ENCODE peak calls at places on chromosomes 4 and X, in four cellular contexts. Q is breast epithelium, L is endothelial cell, G is coronary artery. T is an unnamed sample.

GRCh38 chr4:37447886-37448285 is 203.3 kb downstream of the NWD2 start:
- DNase-seq in Q (no peak), L (no peak), G (no peak), T (no peak)

GRCh38 chr4:80173387-80173786 is 23.9 kb upstream of the PRDM8 start:
- DNase-seq in Q (no peak), L (no peak), G (no peak), T (no peak)

GRCh38 chr4:53281438-53281837 is 84.4 kb downstream of the SCFD2 start:
- DNase-seq in Q (no peak), L (no peak), G (no peak), T (no peak)

GRCh38 chrX:105696870-105697269 is 125.5 kb upstream of the NRK start:
- DNase-seq in Q (no peak), L (no peak), G (no peak), T (no peak)

GRCh38 chr4:177239878-177240277 is 69.8 kb upstream of the NEIL3 start:
- DNase-seq in Q (no peak), L (no peak), G (no peak), T (peak)

GRCh38 chr4:165207431-165208321 is at the start of gene KLHL2:
- DNase-seq in Q (peak), L (peak), G (peak), T (peak)

GRCh38 chr4:37964734-37965457 is 4.7 kb downstream of the PTTG2 start:
- DNase-seq in Q (no peak), L (no peak), G (no peak), T (no peak)

GRCh38 chrX:106902684-106903083 is 457 bp downstream of the RIPPLY1 start:
- DNase-seq in Q (no peak), L (no peak), G (no peak), T (no peak)

GRCh38 chrX:123859409-123859827 is 435 bp upstream of the XIAP start:
- DNase-seq in Q (no peak), L (no peak), G (no peak), T (peak)

GRCh38 chr4:3880595-3881120 is 114.5 kb downstream of the ADRA2C start:
- DNase-seq in Q (peak), L (peak), G (peak), T (peak)

GRCh38 chr4:101175896-101176676 is 171.2 kb downstream of the PPP3CA start:
- DNase-seq in Q (no peak), L (no peak), G (no peak), T (no peak)

GRCh38 chr4:1278336-1278670 is 11.4 kb upstream of the MAEA start:
- DNase-seq in Q (no peak), L (no peak), G (peak), T (no peak)

GRCh38 chr4:67765401-67765800 is 11.2 kb upstream of the GNRHR start:
- DNase-seq in Q (no peak), L (no peak), G (no peak), T (no peak)

GRCh38 chr4:2871466-2871865 is 27.8 kb downstream of the ADD1 start:
- DNase-seq in Q (no peak), L (no peak), G (no peak), T (no peak)

GRCh38 chr4:54657556-54658313 is at the start of gene KIT:
- DNase-seq in Q (no peak), L (peak), G (no peak), T (peak)

GRCh38 chrX:49183701-49184281 is 2.4 kb downstream of the PRICKLE3 start:
- DNase-seq in Q (no peak), L (no peak), G (no peak), T (no peak)

GRCh38 chrX:1466971-1467561 is 14.4 kb upstream of the ASMTL start:
- DNase-seq in Q (no peak), L (no peak), G (peak), T (no peak)

GRCh38 chrX:1466232-1466661 is 13.5 kb upstream of the ASMTL start:
- DNase-seq in Q (no peak), L (no peak), G (peak), T (no peak)

GRCh38 chrX:1465261-1466231 is 12.8 kb upstream of the ASMTL start:
- DNase-seq in Q (no peak), L (no peak), G (peak), T (no peak)

GRCh38 chrX:1464282-1465131 is 11.8 kb upstream of the ASMTL start:
- DNase-seq in Q (no peak), L (no peak), G (peak), T (no peak)

DNA sequence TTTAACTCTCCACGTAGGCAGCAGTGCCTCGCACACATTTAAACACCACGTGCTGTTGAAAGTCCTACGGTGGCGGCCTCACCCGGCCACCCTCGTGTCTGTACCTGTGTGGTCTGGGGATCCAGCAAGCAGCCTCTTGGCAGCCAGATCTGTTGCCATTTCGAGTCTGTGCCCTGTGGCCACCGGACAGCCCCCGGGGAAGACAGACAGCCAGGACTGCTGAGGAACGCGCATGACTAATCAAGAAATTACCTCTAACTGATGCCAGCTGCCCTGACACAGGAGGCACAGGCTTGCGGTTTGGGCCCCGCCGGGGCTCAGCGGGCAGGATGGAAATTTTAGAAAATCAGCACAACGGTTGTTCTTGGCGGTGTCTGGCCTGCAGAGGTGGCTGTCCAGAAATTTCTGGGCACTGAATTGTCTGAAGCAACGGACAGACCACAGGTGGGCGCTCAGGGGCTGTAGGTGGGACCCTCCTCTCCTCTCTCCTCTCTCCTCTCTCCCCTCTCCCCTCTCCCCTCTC is 15.6 kb upstream of the ASMTL start:
- DNase-seq in Q (no peak), L (no peak), G (peak), T (no peak)
- TF ChIP-seq CTCF in Q (no peak), L (no peak), G (no peak), T (no peak)

DNA sequence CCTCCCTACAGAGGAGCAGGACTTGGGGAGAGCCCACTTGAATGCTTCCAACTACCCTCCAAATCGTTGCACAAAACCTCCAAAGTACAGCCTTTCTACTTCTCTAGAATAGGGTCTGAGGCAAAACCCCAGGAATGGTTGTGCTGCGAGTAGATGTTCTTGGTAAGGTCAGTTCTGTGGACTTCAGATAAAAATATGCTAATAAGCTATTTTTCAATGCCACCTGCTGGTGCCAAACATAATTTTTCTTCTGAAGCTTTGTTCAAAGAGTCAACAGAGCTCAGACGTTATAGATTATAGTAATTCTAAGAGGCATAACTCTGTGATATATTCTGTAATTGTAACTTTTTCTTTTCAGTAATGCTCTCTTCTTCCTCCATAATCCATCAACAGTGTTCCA is 425.7 kb downstream of the GPAT3 start:
- DNase-seq in Q (no peak), L (no peak), G (no peak), T (no peak)
- TF ChIP-seq CTCF in Q (no peak), L (no peak), G (no peak), T (no peak)

GRCh38 chr4:106481801-106482200 is 113.2 kb upstream of the GIMD1 start:
- DNase-seq in Q (no peak), L (no peak), G (no peak), T (no peak)

GRCh38 chr4:106486533-106486932 is 118.0 kb upstream of the GIMD1 start:
- DNase-seq in Q (no peak), L (no peak), G (no peak), T (no peak)
- TF ChIP-seq CTCF in Q (no peak), L (no peak), G (no peak), T (no peak)

GRCh38 chrX:154136627-154137161 is 7.3 kb upstream of the OPN1LW start:
- DNase-seq in Q (peak), L (peak), G (no peak), T (peak)
- TF ChIP-seq CTCF in Q (peak), L (peak), G (peak), T (peak)

DNA sequence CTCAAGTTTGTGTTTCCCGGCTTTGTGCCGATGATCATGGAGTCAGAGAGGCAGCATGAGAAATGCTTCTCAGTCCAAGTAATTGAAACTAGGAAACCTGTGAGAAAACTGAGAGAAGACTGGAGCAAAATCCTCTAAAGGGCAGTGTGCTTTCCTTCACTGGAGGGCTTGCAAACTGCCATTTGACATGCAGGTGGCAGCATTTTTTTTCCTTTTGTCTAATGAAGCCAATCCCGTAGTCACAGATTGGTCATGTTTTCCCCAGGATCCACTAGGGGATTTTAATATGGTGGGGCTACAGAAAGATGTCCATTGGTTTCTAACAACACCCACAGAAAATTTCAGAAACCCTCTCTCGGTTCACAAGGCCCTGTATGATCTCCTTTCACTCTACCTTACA is 117.4 kb upstream of the NUDT10 start:
- DNase-seq in Q (no peak), L (no peak), G (no peak), T (no peak)
- TF ChIP-seq CTCF in Q (no peak), L (no peak), G (no peak), T (no peak)

GRCh38 chr4:97984545-97985131 is 158.6 kb downstream of the STPG2 start:
- DNase-seq in Q (no peak), L (peak), G (no peak), T (no peak)

GRCh38 chr4:97990409-97990808 is 152.9 kb downstream of the STPG2 start:
- DNase-seq in Q (no peak), L (no peak), G (no peak), T (no peak)

GRCh38 chr4:97987019-97987648 is 156.1 kb downstream of the STPG2 start:
- DNase-seq in Q (no peak), L (no peak), G (no peak), T (no peak)
- TF ChIP-seq CTCF in Q (peak), L (no peak), G (no peak), T (peak)

GRCh38 chrX:11429543-11430085 is 136.4 kb downstream of the AMELX start:
- DNase-seq in Q (no peak), L (no peak), G (no peak), T (no peak)

GRCh38 chrX:11426712-11427081 is 133.5 kb downstream of the AMELX start:
- DNase-seq in Q (no peak), L (no peak), G (no peak), T (no peak)

GRCh38 chrX:11430266-11430665 is 137.1 kb downstream of the AMELX start:
- DNase-seq in Q (no peak), L (no peak), G (no peak), T (no peak)

GRCh38 chrX:11424903-11425674 is 131.9 kb downstream of the AMELX start:
- DNase-seq in Q (no peak), L (no peak), G (no peak), T (no peak)

GRCh38 chrX:11427082-11428033 is 134.1 kb downstream of the AMELX start:
- DNase-seq in Q (no peak), L (peak), G (no peak), T (no peak)
- TF ChIP-seq CTCF in Q (no peak), L (no peak), G (peak), T (no peak)

DNA sequence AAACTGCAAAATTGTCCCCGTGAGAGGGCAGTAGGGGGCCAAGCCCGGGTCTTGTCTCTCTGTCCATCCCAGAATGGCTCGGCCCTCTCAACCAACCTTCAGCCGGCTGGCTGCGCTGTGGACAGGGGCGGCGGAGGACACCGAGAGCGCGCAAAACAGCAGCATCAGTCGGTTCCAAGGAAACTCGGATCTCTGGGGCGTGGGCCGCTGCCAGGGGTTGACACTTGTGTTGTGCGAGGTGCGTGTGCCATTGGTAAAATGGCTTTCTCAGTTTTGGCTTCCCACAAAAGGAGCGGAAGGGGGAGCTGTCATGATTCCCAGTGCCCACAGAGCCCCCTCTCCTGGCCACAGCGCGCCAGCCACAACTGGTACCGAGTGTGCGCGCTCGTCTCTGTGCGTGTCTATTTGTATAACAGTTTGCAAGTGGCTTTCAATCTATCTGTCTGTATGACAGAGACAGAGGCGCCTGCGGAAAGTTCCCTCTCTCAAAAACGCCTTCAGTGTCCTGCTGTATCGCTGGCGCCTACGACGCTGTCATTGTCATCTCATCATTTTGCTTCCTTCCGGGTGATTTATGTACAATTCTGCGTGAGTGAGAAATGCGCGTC is 1.9 kb downstream of the DKK2 start:
- DNase-seq in Q (no peak), L (peak), G (no peak), T (no peak)
- TF ChIP-seq CTCF in Q (no peak), L (peak), G (no peak), T (peak)

GRCh38 chrX:54422168-54422567 is 18.0 kb upstream of the TSR2 start:
- DNase-seq in Q (no peak), L (no peak), G (no peak), T (no peak)

GRCh38 chrX:54419559-54420302 is 20.5 kb upstream of the TSR2 start:
- DNase-seq in Q (no peak), L (no peak), G (no peak), T (no peak)

GRCh38 chrX:54427837-54428424 is 12.3 kb upstream of the TSR2 start:
- DNase-seq in Q (no peak), L (no peak), G (no peak), T (no peak)

DNA sequence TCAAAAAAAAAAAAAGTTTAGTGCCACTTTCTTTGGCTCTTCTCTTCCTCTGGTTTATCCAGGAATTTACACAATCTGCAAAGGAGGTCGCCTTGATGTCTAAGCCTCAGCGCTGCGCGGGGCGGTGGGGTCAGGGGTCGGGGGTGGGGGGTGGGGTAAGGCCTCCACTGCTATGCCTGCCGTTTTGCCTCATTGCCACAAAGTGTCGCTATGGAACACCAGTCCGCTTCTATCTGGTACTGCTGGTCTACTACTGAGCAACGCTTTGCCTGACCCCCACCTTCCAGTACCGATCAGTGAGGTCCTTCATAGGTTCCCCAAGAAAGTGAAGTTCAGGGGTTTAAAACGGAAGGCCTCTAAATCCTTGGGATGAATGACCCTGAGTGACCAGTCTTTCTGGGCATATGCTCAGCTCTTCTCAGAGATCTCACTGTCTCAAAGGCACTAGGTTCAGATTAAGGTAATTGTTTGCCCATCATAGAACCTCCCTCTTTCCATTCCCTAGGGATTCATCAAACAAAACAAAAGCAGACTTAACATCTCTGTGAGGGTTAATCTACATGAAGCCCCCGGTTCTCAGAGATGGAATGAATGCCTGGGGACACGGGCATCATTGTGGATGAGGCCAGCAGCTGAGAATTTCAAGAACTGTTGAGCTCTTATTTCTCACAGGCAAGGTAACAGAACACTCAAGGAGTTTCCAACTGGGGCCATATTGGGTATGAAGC is 16.9 kb upstream of the TSR2 start:
- DNase-seq in Q (no peak), L (peak), G (no peak), T (no peak)
- TF ChIP-seq CTCF in Q (no peak), L (no peak), G (no peak), T (no peak)

GRCh38 chr4:48290146-48290772 is 20.6 kb upstream of the TEC start:
- DNase-seq in Q (no peak), L (peak), G (no peak), T (no peak)
- TF ChIP-seq CTCF in Q (peak), L (peak), G (no peak), T (peak)